ENCODE peak calls at places on chromosome 13, in eight cellular contexts. One of them, this sample, is unnamed.

GRCh38 chr13:32362574-32362973 is 47.3 kb downstream of the BRCA2 start:
- DNase-seq in psoas muscle: no peak
- DNase-seq in H1: no peak
- DNase-seq in effector memory CD4-positive, alpha-beta T cell: no peak
- DNase-seq in choroid plexus epithelial cell: no peak
- DNase-seq in stimulated activated CD4-positive, alpha-beta T cell treated with anti-CD3 and anti-CD28 coated beads, Interleukin-4, amount 100 ng/mL, for 24 hours: no peak
- DNase-seq in left lobe of liver: no peak
- DNase-seq in NCI-H1092 treated with DMSO at 0.1 percent for 48 hours: no peak
- DNase-seq in this sample: no peak

GRCh38 chr13:38564751-38565150 is 122.1 kb upstream of the FREM2 start:
- DNase-seq in psoas muscle: no peak
- DNase-seq in H1: no peak
- DNase-seq in effector memory CD4-positive, alpha-beta T cell: no peak
- DNase-seq in choroid plexus epithelial cell: no peak
- DNase-seq in stimulated activated CD4-positive, alpha-beta T cell treated with anti-CD3 and anti-CD28 coated beads, Interleukin-4, amount 100 ng/mL, for 24 hours: no peak
- DNase-seq in left lobe of liver: no peak
- DNase-seq in NCI-H1092 treated with DMSO at 0.1 percent for 48 hours: peak
- DNase-seq in this sample: no peak

GRCh38 chr13:48586591-48587103 is 53.8 kb upstream of the RCBTB2 start:
- DNase-seq in psoas muscle: peak
- DNase-seq in H1: no peak
- DNase-seq in effector memory CD4-positive, alpha-beta T cell: no peak
- DNase-seq in choroid plexus epithelial cell: peak
- DNase-seq in stimulated activated CD4-positive, alpha-beta T cell treated with anti-CD3 and anti-CD28 coated beads, Interleukin-4, amount 100 ng/mL, for 24 hours: no peak
- DNase-seq in left lobe of liver: no peak
- DNase-seq in NCI-H1092 treated with DMSO at 0.1 percent for 48 hours: no peak
- DNase-seq in this sample: no peak

GRCh38 chr13:46604226-46604968 is 51.4 kb downstream of the LRCH1 start:
- DNase-seq in psoas muscle: no peak
- DNase-seq in H1: no peak
- DNase-seq in effector memory CD4-positive, alpha-beta T cell: no peak
- DNase-seq in choroid plexus epithelial cell: no peak
- DNase-seq in stimulated activated CD4-positive, alpha-beta T cell treated with anti-CD3 and anti-CD28 coated beads, Interleukin-4, amount 100 ng/mL, for 24 hours: no peak
- DNase-seq in left lobe of liver: no peak
- DNase-seq in NCI-H1092 treated with DMSO at 0.1 percent for 48 hours: no peak
- DNase-seq in this sample: no peak

GRCh38 chr13:91270031-91270430 is 77.5 kb upstream of the MIR17HG start:
- DNase-seq in psoas muscle: no peak
- DNase-seq in H1: no peak
- DNase-seq in effector memory CD4-positive, alpha-beta T cell: no peak
- DNase-seq in choroid plexus epithelial cell: peak
- DNase-seq in stimulated activated CD4-positive, alpha-beta T cell treated with anti-CD3 and anti-CD28 coated beads, Interleukin-4, amount 100 ng/mL, for 24 hours: no peak
- DNase-seq in left lobe of liver: no peak
- DNase-seq in NCI-H1092 treated with DMSO at 0.1 percent for 48 hours: no peak
- DNase-seq in this sample: no peak

GRCh38 chr13:106534844-106535551 is 464 bp downstream of the EFNB2 start:
- DNase-seq in psoas muscle: peak
- DNase-seq in H1: peak
- DNase-seq in effector memory CD4-positive, alpha-beta T cell: no peak
- DNase-seq in choroid plexus epithelial cell: peak
- DNase-seq in stimulated activated CD4-positive, alpha-beta T cell treated with anti-CD3 and anti-CD28 coated beads, Interleukin-4, amount 100 ng/mL, for 24 hours: no peak
- DNase-seq in left lobe of liver: no peak
- DNase-seq in NCI-H1092 treated with DMSO at 0.1 percent for 48 hours: no peak
- DNase-seq in this sample: no peak

GRCh38 chr13:86725105-86725504 is 925.9 kb upstream of the SLITRK6 start:
- DNase-seq in psoas muscle: no peak
- DNase-seq in H1: no peak
- DNase-seq in effector memory CD4-positive, alpha-beta T cell: no peak
- DNase-seq in choroid plexus epithelial cell: peak
- DNase-seq in stimulated activated CD4-positive, alpha-beta T cell treated with anti-CD3 and anti-CD28 coated beads, Interleukin-4, amount 100 ng/mL, for 24 hours: no peak
- DNase-seq in left lobe of liver: no peak
- DNase-seq in NCI-H1092 treated with DMSO at 0.1 percent for 48 hours: peak
- DNase-seq in this sample: no peak

GRCh38 chr13:30906411-30906990 is 430 bp downstream of the MEDAG start:
- DNase-seq in psoas muscle: no peak
- DNase-seq in H1: peak
- DNase-seq in effector memory CD4-positive, alpha-beta T cell: no peak
- DNase-seq in choroid plexus epithelial cell: peak
- DNase-seq in stimulated activated CD4-positive, alpha-beta T cell treated with anti-CD3 and anti-CD28 coated beads, Interleukin-4, amount 100 ng/mL, for 24 hours: no peak
- DNase-seq in left lobe of liver: no peak
- DNase-seq in NCI-H1092 treated with DMSO at 0.1 percent for 48 hours: no peak
- DNase-seq in this sample: no peak

GRCh38 chr13:99677388-99677951 is 176.2 kb downstream of the TM9SF2 start:
- DNase-seq in psoas muscle: no peak
- DNase-seq in H1: no peak
- DNase-seq in effector memory CD4-positive, alpha-beta T cell: no peak
- DNase-seq in choroid plexus epithelial cell: no peak
- DNase-seq in stimulated activated CD4-positive, alpha-beta T cell treated with anti-CD3 and anti-CD28 coated beads, Interleukin-4, amount 100 ng/mL, for 24 hours: no peak
- DNase-seq in left lobe of liver: no peak
- DNase-seq in NCI-H1092 treated with DMSO at 0.1 percent for 48 hours: peak
- DNase-seq in this sample: no peak

GRCh38 chr13:33375421-33375820 is 89.9 kb upstream of the STARD13 start:
- DNase-seq in psoas muscle: no peak
- DNase-seq in H1: no peak
- DNase-seq in effector memory CD4-positive, alpha-beta T cell: no peak
- DNase-seq in choroid plexus epithelial cell: no peak
- DNase-seq in stimulated activated CD4-positive, alpha-beta T cell treated with anti-CD3 and anti-CD28 coated beads, Interleukin-4, amount 100 ng/mL, for 24 hours: no peak
- DNase-seq in left lobe of liver: no peak
- DNase-seq in NCI-H1092 treated with DMSO at 0.1 percent for 48 hours: no peak
- DNase-seq in this sample: no peak

GRCh38 chr13:102768914-102769313 is 4.7 kb downstream of the TEX30 start:
- DNase-seq in psoas muscle: no peak
- DNase-seq in H1: no peak
- DNase-seq in effector memory CD4-positive, alpha-beta T cell: no peak
- DNase-seq in choroid plexus epithelial cell: peak
- DNase-seq in stimulated activated CD4-positive, alpha-beta T cell treated with anti-CD3 and anti-CD28 coated beads, Interleukin-4, amount 100 ng/mL, for 24 hours: no peak
- DNase-seq in left lobe of liver: no peak
- DNase-seq in NCI-H1092 treated with DMSO at 0.1 percent for 48 hours: no peak
- DNase-seq in this sample: no peak

GRCh38 chr13:28326081-28326480 is 168.8 kb downstream of the FLT1 start:
- DNase-seq in psoas muscle: no peak
- DNase-seq in H1: no peak
- DNase-seq in effector memory CD4-positive, alpha-beta T cell: no peak
- DNase-seq in choroid plexus epithelial cell: no peak
- DNase-seq in stimulated activated CD4-positive, alpha-beta T cell treated with anti-CD3 and anti-CD28 coated beads, Interleukin-4, amount 100 ng/mL, for 24 hours: no peak
- DNase-seq in left lobe of liver: no peak
- DNase-seq in NCI-H1092 treated with DMSO at 0.1 percent for 48 hours: no peak
- DNase-seq in this sample: no peak

GRCh38 chr13:104832265-104832664 is 1703.2 kb downstream of the EFNB2 start:
- DNase-seq in psoas muscle: no peak
- DNase-seq in H1: no peak
- DNase-seq in effector memory CD4-positive, alpha-beta T cell: no peak
- DNase-seq in choroid plexus epithelial cell: no peak
- DNase-seq in stimulated activated CD4-positive, alpha-beta T cell treated with anti-CD3 and anti-CD28 coated beads, Interleukin-4, amount 100 ng/mL, for 24 hours: no peak
- DNase-seq in left lobe of liver: no peak
- DNase-seq in NCI-H1092 treated with DMSO at 0.1 percent for 48 hours: no peak
- DNase-seq in this sample: no peak

GRCh38 chr13:98478134-98479129 is 98.5 kb downstream of the STK24 start:
- DNase-seq in psoas muscle: no peak
- DNase-seq in H1: no peak
- DNase-seq in effector memory CD4-positive, alpha-beta T cell: peak
- DNase-seq in choroid plexus epithelial cell: peak
- DNase-seq in stimulated activated CD4-positive, alpha-beta T cell treated with anti-CD3 and anti-CD28 coated beads, Interleukin-4, amount 100 ng/mL, for 24 hours: peak
- DNase-seq in left lobe of liver: no peak
- DNase-seq in NCI-H1092 treated with DMSO at 0.1 percent for 48 hours: no peak
- DNase-seq in this sample: no peak

GRCh38 chr13:78426183-78426582 is 177.2 kb downstream of the POU4F1 start:
- DNase-seq in psoas muscle: no peak
- DNase-seq in H1: no peak
- DNase-seq in effector memory CD4-positive, alpha-beta T cell: no peak
- DNase-seq in choroid plexus epithelial cell: no peak
- DNase-seq in stimulated activated CD4-positive, alpha-beta T cell treated with anti-CD3 and anti-CD28 coated beads, Interleukin-4, amount 100 ng/mL, for 24 hours: no peak
- DNase-seq in left lobe of liver: no peak
- DNase-seq in NCI-H1092 treated with DMSO at 0.1 percent for 48 hours: no peak
- DNase-seq in this sample: no peak

GRCh38 chr13:97254809-97255208 is 32.7 kb downstream of the MBNL2 start:
- DNase-seq in psoas muscle: no peak
- DNase-seq in H1: no peak
- DNase-seq in effector memory CD4-positive, alpha-beta T cell: no peak
- DNase-seq in choroid plexus epithelial cell: peak
- DNase-seq in stimulated activated CD4-positive, alpha-beta T cell treated with anti-CD3 and anti-CD28 coated beads, Interleukin-4, amount 100 ng/mL, for 24 hours: no peak
- DNase-seq in left lobe of liver: no peak
- DNase-seq in NCI-H1092 treated with DMSO at 0.1 percent for 48 hours: no peak
- DNase-seq in this sample: peak

GRCh38 chr13:90365130-90365529 is 982.4 kb upstream of the MIR17HG start:
- DNase-seq in psoas muscle: no peak
- DNase-seq in H1: no peak
- DNase-seq in effector memory CD4-positive, alpha-beta T cell: no peak
- DNase-seq in choroid plexus epithelial cell: peak
- DNase-seq in stimulated activated CD4-positive, alpha-beta T cell treated with anti-CD3 and anti-CD28 coated beads, Interleukin-4, amount 100 ng/mL, for 24 hours: no peak
- DNase-seq in left lobe of liver: no peak
- DNase-seq in NCI-H1092 treated with DMSO at 0.1 percent for 48 hours: no peak
- DNase-seq in this sample: no peak

GRCh38 chr13:39036212-39036611 is 1.7 kb downstream of the PROSER1 start:
- DNase-seq in psoas muscle: no peak
- DNase-seq in H1: no peak
- DNase-seq in effector memory CD4-positive, alpha-beta T cell: no peak
- DNase-seq in choroid plexus epithelial cell: peak
- DNase-seq in stimulated activated CD4-positive, alpha-beta T cell treated with anti-CD3 and anti-CD28 coated beads, Interleukin-4, amount 100 ng/mL, for 24 hours: peak
- DNase-seq in left lobe of liver: no peak
- DNase-seq in NCI-H1092 treated with DMSO at 0.1 percent for 48 hours: peak
- DNase-seq in this sample: no peak

GRCh38 chr13:44903596-44903995 is 85.7 kb downstream of the NUFIP1 start:
- DNase-seq in psoas muscle: peak
- DNase-seq in H1: no peak
- DNase-seq in effector memory CD4-positive, alpha-beta T cell: no peak
- DNase-seq in choroid plexus epithelial cell: peak
- DNase-seq in stimulated activated CD4-positive, alpha-beta T cell treated with anti-CD3 and anti-CD28 coated beads, Interleukin-4, amount 100 ng/mL, for 24 hours: no peak
- DNase-seq in left lobe of liver: peak
- DNase-seq in NCI-H1092 treated with DMSO at 0.1 percent for 48 hours: no peak
- DNase-seq in this sample: no peak

GRCh38 chr13:74930402-74931165 is 551.4 kb downstream of the TBC1D4 start:
- DNase-seq in psoas muscle: no peak
- DNase-seq in H1: no peak
- DNase-seq in effector memory CD4-positive, alpha-beta T cell: no peak
- DNase-seq in choroid plexus epithelial cell: peak
- DNase-seq in stimulated activated CD4-positive, alpha-beta T cell treated with anti-CD3 and anti-CD28 coated beads, Interleukin-4, amount 100 ng/mL, for 24 hours: no peak
- DNase-seq in left lobe of liver: no peak
- DNase-seq in NCI-H1092 treated with DMSO at 0.1 percent for 48 hours: no peak
- DNase-seq in this sample: no peak

GRCh38 chr13:89375839-89376238 is 1704.7 kb downstream of the SLITRK5 start:
- DNase-seq in psoas muscle: no peak
- DNase-seq in H1: no peak
- DNase-seq in effector memory CD4-positive, alpha-beta T cell: no peak
- DNase-seq in choroid plexus epithelial cell: peak
- DNase-seq in stimulated activated CD4-positive, alpha-beta T cell treated with anti-CD3 and anti-CD28 coated beads, Interleukin-4, amount 100 ng/mL, for 24 hours: no peak
- DNase-seq in left lobe of liver: no peak
- DNase-seq in NCI-H1092 treated with DMSO at 0.1 percent for 48 hours: no peak
- DNase-seq in this sample: no peak

GRCh38 chr13:29754486-29754806 is 96.0 kb downstream of the UBL3 start:
- DNase-seq in psoas muscle: no peak
- DNase-seq in H1: peak
- DNase-seq in effector memory CD4-positive, alpha-beta T cell: no peak
- DNase-seq in choroid plexus epithelial cell: peak
- DNase-seq in stimulated activated CD4-positive, alpha-beta T cell treated with anti-CD3 and anti-CD28 coated beads, Interleukin-4, amount 100 ng/mL, for 24 hours: peak
- DNase-seq in left lobe of liver: no peak
- DNase-seq in NCI-H1092 treated with DMSO at 0.1 percent for 48 hours: no peak
- DNase-seq in this sample: peak

GRCh38 chr13:52651880-52652169 is 811 bp upstream of the SUGT1 start:
- DNase-seq in psoas muscle: no peak
- DNase-seq in H1: no peak
- DNase-seq in effector memory CD4-positive, alpha-beta T cell: no peak
- DNase-seq in choroid plexus epithelial cell: no peak
- DNase-seq in stimulated activated CD4-positive, alpha-beta T cell treated with anti-CD3 and anti-CD28 coated beads, Interleukin-4, amount 100 ng/mL, for 24 hours: no peak
- DNase-seq in left lobe of liver: no peak
- DNase-seq in NCI-H1092 treated with DMSO at 0.1 percent for 48 hours: no peak
- DNase-seq in this sample: no peak

GRCh38 chr13:93224545-93224944 is 2.1 kb upstream of the GPC6 start:
- DNase-seq in psoas muscle: no peak
- DNase-seq in H1: no peak
- DNase-seq in effector memory CD4-positive, alpha-beta T cell: no peak
- DNase-seq in choroid plexus epithelial cell: peak
- DNase-seq in stimulated activated CD4-positive, alpha-beta T cell treated with anti-CD3 and anti-CD28 coated beads, Interleukin-4, amount 100 ng/mL, for 24 hours: no peak
- DNase-seq in left lobe of liver: peak
- DNase-seq in NCI-H1092 treated with DMSO at 0.1 percent for 48 hours: no peak
- DNase-seq in this sample: no peak

GRCh38 chr13:73129023-73129422 is 70.2 kb downstream of the KLF5 start:
- DNase-seq in psoas muscle: no peak
- DNase-seq in H1: no peak
- DNase-seq in effector memory CD4-positive, alpha-beta T cell: no peak
- DNase-seq in choroid plexus epithelial cell: no peak
- DNase-seq in stimulated activated CD4-positive, alpha-beta T cell treated with anti-CD3 and anti-CD28 coated beads, Interleukin-4, amount 100 ng/mL, for 24 hours: no peak
- DNase-seq in left lobe of liver: no peak
- DNase-seq in NCI-H1092 treated with DMSO at 0.1 percent for 48 hours: no peak
- DNase-seq in this sample: no peak

GRCh38 chr13:36834299-36834698 is 15.3 kb downstream of the RFXAP start:
- DNase-seq in psoas muscle: no peak
- DNase-seq in H1: no peak
- DNase-seq in effector memory CD4-positive, alpha-beta T cell: no peak
- DNase-seq in choroid plexus epithelial cell: no peak
- DNase-seq in stimulated activated CD4-positive, alpha-beta T cell treated with anti-CD3 and anti-CD28 coated beads, Interleukin-4, amount 100 ng/mL, for 24 hours: no peak
- DNase-seq in left lobe of liver: no peak
- DNase-seq in NCI-H1092 treated with DMSO at 0.1 percent for 48 hours: no peak
- DNase-seq in this sample: no peak

GRCh38 chr13:94860981-94861407 is 148.6 kb upstream of the SOX21 start:
- DNase-seq in psoas muscle: no peak
- DNase-seq in H1: no peak
- DNase-seq in effector memory CD4-positive, alpha-beta T cell: no peak
- DNase-seq in choroid plexus epithelial cell: peak
- DNase-seq in stimulated activated CD4-positive, alpha-beta T cell treated with anti-CD3 and anti-CD28 coated beads, Interleukin-4, amount 100 ng/mL, for 24 hours: no peak
- DNase-seq in left lobe of liver: no peak
- DNase-seq in NCI-H1092 treated with DMSO at 0.1 percent for 48 hours: no peak
- DNase-seq in this sample: no peak

GRCh38 chr13:54965881-54966280 is 1937.3 kb downstream of the OLFM4 start:
- DNase-seq in psoas muscle: no peak
- DNase-seq in H1: no peak
- DNase-seq in effector memory CD4-positive, alpha-beta T cell: no peak
- DNase-seq in choroid plexus epithelial cell: peak
- DNase-seq in stimulated activated CD4-positive, alpha-beta T cell treated with anti-CD3 and anti-CD28 coated beads, Interleukin-4, amount 100 ng/mL, for 24 hours: no peak
- DNase-seq in left lobe of liver: no peak
- DNase-seq in NCI-H1092 treated with DMSO at 0.1 percent for 48 hours: no peak
- DNase-seq in this sample: no peak

GRCh38 chr13:22061371-22061805 is 390.5 kb downstream of the FGF9 start:
- DNase-seq in psoas muscle: no peak
- DNase-seq in H1: no peak
- DNase-seq in effector memory CD4-positive, alpha-beta T cell: peak
- DNase-seq in choroid plexus epithelial cell: no peak
- DNase-seq in stimulated activated CD4-positive, alpha-beta T cell treated with anti-CD3 and anti-CD28 coated beads, Interleukin-4, amount 100 ng/mL, for 24 hours: peak
- DNase-seq in left lobe of liver: no peak
- DNase-seq in NCI-H1092 treated with DMSO at 0.1 percent for 48 hours: peak
- DNase-seq in this sample: no peak

GRCh38 chr13:45257638-45258338 is 56.9 kb upstream of the KCTD4 start:
- DNase-seq in psoas muscle: no peak
- DNase-seq in H1: no peak
- DNase-seq in effector memory CD4-positive, alpha-beta T cell: no peak
- DNase-seq in choroid plexus epithelial cell: no peak
- DNase-seq in stimulated activated CD4-positive, alpha-beta T cell treated with anti-CD3 and anti-CD28 coated beads, Interleukin-4, amount 100 ng/mL, for 24 hours: no peak
- DNase-seq in left lobe of liver: no peak
- DNase-seq in NCI-H1092 treated with DMSO at 0.1 percent for 48 hours: no peak
- DNase-seq in this sample: no peak

GRCh38 chr13:31970237-31970930 is 61.2 kb upstream of the FRY start:
- DNase-seq in psoas muscle: no peak
- DNase-seq in H1: no peak
- DNase-seq in effector memory CD4-positive, alpha-beta T cell: no peak
- DNase-seq in choroid plexus epithelial cell: peak
- DNase-seq in stimulated activated CD4-positive, alpha-beta T cell treated with anti-CD3 and anti-CD28 coated beads, Interleukin-4, amount 100 ng/mL, for 24 hours: no peak
- DNase-seq in left lobe of liver: no peak
- DNase-seq in NCI-H1092 treated with DMSO at 0.1 percent for 48 hours: no peak
- DNase-seq in this sample: no peak